ENCODE peak calls at places on chromosomes 11 and 22, in six cellular contexts. G is dorsolateral prefrontal cortex; A is CD8-positive, alpha-beta T cell; X is spleen; Y is left lung; V is BJ. N is an unnamed sample.

GRCh38 chr11:50174189-50174588 is 141.5 kb downstream of the OR4C45 start:
- DNase-seq in V (no peak), Y (no peak), X (no peak), A (no peak), G (no peak), N (no peak)

GRCh38 chr11:35622070-35622469 is 3.8 kb downstream of the FJX1 start:
- DNase-seq in X (no peak), A (no peak), V (peak), Y (no peak), G (no peak), N (no peak)

GRCh38 chr11:14184548-14184947 is 174.4 kb downstream of the RRAS2 start:
- DNase-seq in X (no peak), Y (no peak), A (no peak), G (no peak), V (no peak), N (no peak)

GRCh38 chr11:62456630-62457029 is 37.8 kb downstream of the SCGB1A1 start:
- DNase-seq in V (no peak), G (no peak), Y (no peak), X (no peak), A (no peak), N (no peak)

GRCh38 chr11:121544956-121545355 is 92.2 kb upstream of the SORL1-AS1 start:
- DNase-seq in V (no peak), Y (no peak), X (no peak), G (no peak), A (peak), N (no peak)

GRCh38 chr22:37022483-37023337 is 3.2 kb downstream of the MPST start:
- DNase-seq in X (no peak), A (no peak), Y (no peak), G (peak), V (no peak), N (no peak)

GRCh38 chr11:87127131-87127530 is 89.4 kb downstream of the TMEM135 start:
- DNase-seq in X (no peak), Y (no peak), A (no peak), G (no peak), V (no peak), N (no peak)

GRCh38 chr11:112511906-112512305 is 251.2 kb upstream of the PLET1 start:
- DNase-seq in Y (no peak), G (no peak), X (no peak), A (no peak), V (no peak), N (no peak)

GRCh38 chr11:119742263-119742861 is 13.4 kb upstream of the NECTIN1 start:
- DNase-seq in A (no peak), Y (peak), X (peak), G (no peak), V (no peak), N (no peak)

GRCh38 chr11:108758458-108758857 is 93.6 kb downstream of the DDX10 start:
- DNase-seq in Y (no peak), A (no peak), X (no peak), V (no peak), G (no peak), N (no peak)

GRCh38 chr22:37824674-37825641 is 1.8 kb downstream of the GALR3 start:
- DNase-seq in G (no peak), X (no peak), A (no peak), Y (peak), V (no peak), N (no peak)

GRCh38 chr11:130652671-130653335 is 204.4 kb downstream of the ADAMTS15 start:
- DNase-seq in X (no peak), G (no peak), Y (no peak), V (peak), A (no peak), N (peak)

GRCh38 chr22:46674367-46674781 is 54.2 kb downstream of the GRAMD4 start:
- DNase-seq in V (no peak), G (no peak), Y (peak), X (peak), A (peak), N (peak)

GRCh38 chr22:40597541-40598453 is 38.7 kb downstream of the MRTFA start:
- DNase-seq in G (no peak), A (no peak), V (no peak), X (no peak), Y (no peak), N (no peak)

DNA sequence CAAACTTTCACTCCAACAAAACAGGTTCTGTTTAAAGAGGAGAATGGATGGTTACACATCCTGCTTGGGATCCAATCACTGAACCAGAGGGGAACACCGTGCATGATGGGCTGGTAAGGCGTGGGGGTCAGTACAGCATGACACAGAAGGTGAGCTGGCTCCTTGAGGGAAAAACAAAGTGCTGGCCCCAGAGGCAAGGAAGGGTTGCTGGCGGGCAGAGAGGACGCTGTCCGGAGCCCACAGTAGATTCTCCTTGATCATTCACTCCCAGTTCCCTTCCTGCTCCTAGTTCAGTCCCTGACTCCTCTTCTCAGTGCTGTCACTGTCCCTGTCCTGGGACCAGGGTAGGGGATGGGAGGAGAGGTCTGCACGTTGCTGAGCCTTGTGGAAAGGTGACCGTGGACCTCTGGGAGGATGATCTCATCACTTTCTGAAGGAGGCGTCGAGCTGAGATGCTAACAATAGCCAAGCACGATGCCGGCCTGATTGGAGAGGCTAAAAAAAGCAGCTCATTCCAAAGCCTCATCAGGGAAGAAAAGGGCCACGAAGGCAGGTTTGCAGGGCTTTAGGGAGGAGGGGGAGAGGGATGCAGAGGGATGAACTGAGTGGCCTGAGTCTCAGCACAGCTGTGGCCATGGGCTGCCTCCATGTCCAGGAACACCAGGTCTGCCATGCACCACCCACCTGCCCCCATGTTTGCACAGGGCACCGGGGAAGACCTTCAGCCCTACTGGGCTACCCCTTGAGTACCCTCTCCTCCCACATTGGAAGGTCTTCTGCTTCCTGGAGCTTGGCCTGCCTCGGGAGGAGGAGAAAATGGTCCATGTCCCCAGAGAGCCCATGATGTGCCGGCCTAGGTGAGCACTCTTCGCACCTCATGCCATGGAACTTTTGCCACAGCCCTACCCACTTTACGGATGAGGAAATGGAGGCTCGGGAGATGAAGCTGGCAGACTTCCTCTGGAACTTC is 72.7 kb upstream of the RTL6 start:
- DNase-seq in V (no peak), X (no peak), G (peak), Y (peak), A (no peak), N (peak)
- H3K4me3 ChIP-seq in V (no peak), X (no peak), G (no peak), Y (no peak), A (no peak), N (no peak)

GRCh38 chr22:44351037-44351436 is 38.3 kb upstream of the SHISAL1 start:
- DNase-seq in X (no peak), V (no peak), G (no peak), A (no peak), Y (no peak), N (no peak)
- H3K4me3 ChIP-seq in X (no peak), V (no peak), G (no peak), A (no peak), Y (no peak), N (no peak)

GRCh38 chr11:31817054-31817620 is 6.0 kb upstream of the PAX6 start:
- DNase-seq in X (peak), A (no peak), Y (peak), V (no peak), G (no peak), N (no peak)
- H3K4me3 ChIP-seq in X (peak), A (peak), Y (no peak), V (no peak), G (peak), N (peak)

DNA sequence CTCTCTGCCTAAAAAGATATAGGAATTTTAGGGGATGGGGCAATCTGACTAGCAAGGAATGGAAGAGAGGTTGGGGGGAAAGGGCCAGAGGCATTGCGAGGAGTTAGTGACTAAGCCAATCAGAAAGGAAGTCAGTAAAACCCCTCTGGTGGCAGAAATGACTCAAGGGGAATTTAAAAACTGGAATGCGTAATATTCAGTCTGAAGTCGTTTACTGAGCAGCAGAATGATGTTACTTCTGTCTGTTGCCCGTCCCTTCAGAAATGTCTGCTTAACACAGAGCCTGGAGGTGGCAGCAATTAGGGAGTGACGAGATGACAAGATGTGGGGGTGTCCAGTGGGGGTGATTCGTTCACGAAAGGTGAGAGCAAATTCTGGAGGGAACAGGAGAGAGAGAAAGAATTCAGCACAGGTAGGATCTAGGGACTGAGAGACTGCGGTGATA is 107.7 kb upstream of the CLMP start:
- DNase-seq in V (peak), G (no peak), A (no peak), X (no peak), Y (no peak), N (no peak)
- H3K4me3 ChIP-seq in V (no peak), G (no peak), A (no peak), X (no peak), Y (no peak), N (no peak)

DNA sequence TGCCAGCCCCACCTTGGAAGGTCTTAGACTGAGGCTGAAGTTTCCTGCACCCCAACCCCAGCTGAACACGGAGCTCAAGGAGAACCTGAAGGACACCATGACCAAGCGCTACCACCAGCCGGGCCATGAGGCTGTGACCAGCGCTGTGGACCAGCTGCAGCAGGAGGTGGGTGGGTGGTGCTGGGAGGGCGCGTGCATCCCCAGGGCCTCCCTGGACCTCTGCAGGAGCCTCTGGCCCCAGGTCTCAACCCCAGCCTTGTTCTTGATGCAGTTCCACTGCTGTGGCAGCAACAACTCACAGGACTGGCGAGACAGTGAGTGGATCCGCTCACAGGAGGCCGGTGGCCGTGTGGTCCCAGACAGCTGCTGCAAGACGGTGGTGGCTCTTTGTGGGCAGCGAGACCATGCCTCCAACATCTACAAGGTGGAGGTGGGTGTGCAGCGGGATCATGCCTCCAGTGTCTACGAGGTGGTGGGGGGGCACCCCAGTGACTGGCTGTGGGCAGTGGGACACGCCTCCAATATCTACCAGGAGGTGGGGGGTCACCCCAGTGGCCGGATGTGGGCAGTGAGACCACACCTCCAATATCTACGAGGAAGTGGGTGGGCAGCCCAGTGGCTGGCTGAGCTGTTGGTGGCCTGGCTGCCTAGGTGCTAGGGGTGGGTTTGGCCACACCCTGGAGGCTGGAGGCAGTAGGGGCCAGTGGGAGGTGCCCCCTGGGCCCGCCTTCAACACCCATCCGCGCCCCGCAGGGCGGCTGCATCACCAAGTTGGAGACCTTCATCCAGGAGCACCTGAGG is 4.6 kb downstream of the CD151 start:
- DNase-seq in G (no peak), A (no peak), Y (no peak), X (no peak), V (no peak), N (peak)
- H3K4me3 ChIP-seq in G (no peak), A (no peak), Y (no peak), X (no peak), V (no peak), N (no peak)

GRCh38 chr22:25069758-25070461 is 117.4 kb downstream of the KIAA1671 start:
- DNase-seq in Y (peak), A (no peak), V (no peak), X (no peak), G (no peak), N (no peak)
- H3K4me3 ChIP-seq in Y (peak), A (peak), V (no peak), X (no peak), G (no peak), N (peak)

DNA sequence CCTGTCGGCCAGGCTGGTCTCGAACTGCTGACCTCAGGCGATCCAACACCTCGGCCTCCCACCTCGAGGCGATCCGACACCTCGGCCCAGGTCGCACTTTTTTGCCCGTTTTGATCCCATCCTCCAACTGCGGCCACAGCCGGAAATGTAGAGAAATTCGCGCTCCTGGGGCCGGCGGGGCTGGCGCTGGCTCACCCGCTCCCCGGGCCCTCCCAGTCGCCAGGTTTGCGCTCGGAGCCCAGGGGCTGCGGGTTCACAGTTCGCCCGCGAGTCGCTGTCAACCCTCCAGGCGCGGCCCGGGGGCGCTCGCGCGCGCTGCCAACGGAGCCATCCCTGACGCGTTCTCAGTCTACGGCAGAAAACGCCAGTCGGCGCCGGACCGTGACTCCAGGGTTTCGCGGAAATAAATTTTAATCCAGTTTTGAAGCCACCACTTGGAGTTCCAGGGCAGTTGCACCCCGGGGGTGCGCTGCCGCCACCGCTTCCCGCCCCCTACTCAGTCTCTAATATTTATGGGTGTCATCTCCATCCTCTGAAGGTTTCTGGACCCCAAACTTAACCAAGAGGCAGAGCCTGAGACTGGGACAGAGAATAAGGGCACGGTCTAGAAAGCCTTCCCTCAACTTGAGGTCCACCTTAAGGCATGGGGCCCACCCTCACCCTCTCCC is 1.5 kb upstream of the KLHDC7B start:
- DNase-seq in X (peak), A (peak), Y (peak), G (peak), V (no peak), N (peak)
- H3K4me3 ChIP-seq in X (no peak), A (peak), Y (peak), G (peak), V (peak), N (peak)

GRCh38 chr11:76786053-76787014 is 3.2 kb downstream of the TSKU start:
- DNase-seq in X (peak), G (no peak), Y (no peak), V (no peak), A (no peak), N (no peak)
- H3K4me3 ChIP-seq in X (no peak), G (no peak), Y (no peak), V (no peak), A (no peak), N (no peak)